ENCODE peak calls at places on chromosomes 6 and 20, in five cellular contexts. G is left ventricle myocardium inferior, K is adrenal gland, R is PC-3, P is NT2/D1. M is an unnamed sample. For H3K4me1, the result is how much of the 10 kb centered on the place peaks cover.

GRCh38 chr6:116028233-116028632 is 32.5 kb downstream of the FRK start:
- DNase-seq in P (no peak), R (no peak), G (no peak), K (no peak), M (no peak)

GRCh38 chr20:50415516-50416268 is 94.5 kb upstream of the PTPN1 start:
- DNase-seq in P (no peak), K (peak), R (peak), G (peak), M (peak)

GRCh38 chr6:76633259-76633658 is 560.8 kb upstream of the IMPG1 start:
- DNase-seq in R (no peak), P (no peak), K (no peak), G (no peak), M (no peak)

GRCh38 chr6:6749791-6750434 is 161.4 kb downstream of the LY86 start:
- DNase-seq in G (peak), P (peak), K (peak), R (peak), M (peak)

GRCh38 chr20:38098952-38099351 is 65.4 kb downstream of the RPRD1B start:
- DNase-seq in R (no peak), P (no peak), K (no peak), G (no peak), M (no peak)

GRCh38 chr20:45012682-45013302 is 46.5 kb downstream of the STK4 start:
- DNase-seq in K (no peak), R (peak), P (no peak), G (no peak), M (no peak)

GRCh38 chr6:113599444-113599843 is 257.7 kb upstream of the MARCKS start:
- DNase-seq in G (no peak), P (no peak), R (peak), K (no peak), M (no peak)

GRCh38 chr20:46011631-46012482 is 3.1 kb downstream of the MMP9 start:
- DNase-seq in P (no peak), R (peak), K (peak), G (peak), M (peak)

GRCh38 chr6:47456536-47456975 is 21.0 kb upstream of the CD2AP start:
- DNase-seq in K (no peak), P (no peak), G (no peak), R (no peak), M (no peak)
- H3K4me1 ChIP-seq in K (under half), P (under half), G (under half), R (half or more), M (under half)

GRCh38 chr6:105771313-105771970 is 314.7 kb upstream of the PRDM1 start:
- DNase-seq in K (no peak), G (no peak), R (no peak), P (no peak), M (no peak)
- H3K4me1 ChIP-seq in K (under half), G (under half), R (under half), P (under half), M (under half)

DNA sequence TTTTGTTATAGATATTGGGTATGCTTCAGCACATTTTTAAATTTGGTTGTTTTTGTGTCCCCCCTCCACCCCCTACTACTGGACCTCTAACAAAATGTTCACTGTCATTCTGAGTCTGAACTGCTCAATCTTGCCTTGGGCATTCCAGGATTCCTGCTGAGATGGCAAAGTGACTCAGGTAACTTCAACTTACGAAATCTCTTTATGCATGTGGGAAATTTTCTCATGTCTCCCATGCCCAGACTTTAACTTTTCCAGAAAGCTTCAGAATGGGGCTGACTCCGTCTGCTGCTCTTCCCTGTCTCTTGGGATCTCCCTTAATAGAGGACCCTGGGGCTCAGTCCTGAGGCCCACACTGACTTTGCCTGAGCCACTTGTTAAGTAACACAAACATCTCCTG is 14.0 kb downstream of the CYP39A1 start:
- DNase-seq in P (no peak), R (peak), K (no peak), G (no peak), M (no peak)
- H3K4me1 ChIP-seq in P (under half), R (under half), K (under half), G (under half), M (under half)

DNA sequence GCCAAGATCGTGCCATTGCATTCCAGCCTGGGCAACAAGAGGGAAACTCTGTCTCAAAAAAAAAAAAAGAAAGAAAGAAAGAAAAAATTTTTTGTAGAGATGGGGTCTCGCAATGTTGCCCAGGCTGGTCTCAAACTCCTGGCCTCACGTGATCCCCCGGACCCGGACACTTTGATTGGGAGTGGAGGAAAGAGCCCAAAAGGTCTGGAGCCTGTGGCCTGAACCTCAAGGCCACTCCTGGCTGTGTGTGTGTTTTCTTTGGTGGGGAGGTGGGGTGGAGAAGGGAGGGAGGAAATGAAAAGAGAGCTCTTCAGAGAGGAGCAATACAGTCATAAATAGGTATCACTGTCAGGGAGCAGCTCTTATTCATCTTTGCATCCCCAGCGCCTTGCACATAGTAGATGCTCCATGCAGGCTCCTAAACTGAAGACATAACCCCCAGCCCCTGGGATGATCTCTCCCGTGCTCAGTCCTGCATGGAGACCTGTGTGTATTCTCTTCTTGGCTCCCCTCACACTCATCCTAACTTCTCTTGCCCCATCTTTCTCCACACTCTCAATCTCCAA is 75.7 kb downstream of the FGD2 start:
- DNase-seq in G (no peak), K (no peak), P (no peak), R (no peak), M (no peak)
- H3K4me1 ChIP-seq in G (under half), K (under half), P (under half), R (under half), M (under half)

GRCh38 chr6:137973201-137973600 is 106.1 kb downstream of the TNFAIP3 start:
- DNase-seq in P (no peak), K (no peak), G (no peak), R (no peak), M (no peak)
- H3K4me1 ChIP-seq in P (under half), K (under half), G (under half), R (under half), M (under half)

DNA sequence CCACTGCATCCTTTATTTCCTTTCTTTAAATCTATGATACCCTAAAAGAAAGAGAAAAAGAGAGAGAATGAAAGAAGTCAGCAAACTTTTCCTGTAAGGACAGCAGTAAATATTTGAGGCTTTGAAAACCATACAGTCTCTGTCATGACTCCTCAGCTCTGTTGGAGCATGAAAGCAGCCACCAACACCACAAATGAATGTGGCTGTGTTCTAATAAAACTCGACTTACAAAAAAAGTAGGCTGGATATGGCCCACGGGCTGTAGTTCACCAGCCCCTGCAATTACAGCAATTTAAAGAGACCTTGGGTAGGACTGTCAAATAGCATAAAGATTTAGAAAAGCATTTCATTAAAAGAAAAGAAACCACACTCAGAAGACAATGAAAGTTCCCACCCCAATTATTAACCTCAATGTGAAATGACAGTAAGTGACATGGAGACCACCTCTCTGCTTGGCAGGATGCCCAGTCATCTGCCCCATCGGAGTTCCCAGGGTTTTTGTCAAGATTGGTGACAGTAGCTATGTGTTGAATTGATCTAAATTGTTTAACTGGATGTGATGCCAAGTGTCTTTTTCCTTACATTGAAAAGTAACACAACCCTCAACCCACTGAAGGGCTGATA is 50.9 kb downstream of the TNFRSF21 start:
- DNase-seq in K (no peak), P (no peak), G (no peak), R (no peak), M (no peak)
- H3K4me1 ChIP-seq in K (under half), P (under half), G (under half), R (under half), M (under half)

M was measured in psoas muscle.